ENCODE peak calls at places on chromosomes 12 and 14, in ten cellular contexts. S, F, O, U, D, V, I, N, B and L are unnamed samples.

GRCh38 chr12:101781834-101782543 is 42.7 kb upstream of the SYCP3 start:
- DNase-seq in N (no peak), I (no peak), S (no peak), O (no peak), U (no peak), B (no peak), D (no peak), F (no peak), V (no peak), L (no peak)

GRCh38 chr14:85572021-85572420 is 42.1 kb downstream of the FLRT2 start:
- DNase-seq in N (no peak), F (no peak), U (no peak), S (no peak), O (no peak), D (no peak), V (no peak), B (no peak), I (no peak), L (no peak)

GRCh38 chr12:53992377-53992776 is 7.4 kb downstream of the HOXC10 start:
- DNase-seq in F (no peak), B (no peak), I (no peak), D (no peak), O (no peak), N (no peak), S (no peak), V (no peak), U (no peak), L (no peak)

GRCh38 chr14:67510121-67510520 is 21.6 kb upstream of the TMEM229B start:
- DNase-seq in N (no peak), I (no peak), B (no peak), F (no peak), S (no peak), U (no peak), O (no peak), V (no peak), D (no peak), L (no peak)

GRCh38 chr14:55641290-55641689 is 61.3 kb downstream of the KTN1 start:
- DNase-seq in U (no peak), O (no peak), B (no peak), I (no peak), F (no peak), D (no peak), N (no peak), V (no peak), S (no peak), L (no peak)

GRCh38 chr12:98002887-98003493 is 512.4 kb upstream of the TMPO start:
- DNase-seq in U (peak), D (no peak), V (no peak), F (peak), S (peak), N (peak), O (no peak), B (no peak), I (peak), L (no peak)

GRCh38 chr14:68819260-68819691 is 26.4 kb upstream of the ZFP36L1 start:
- DNase-seq in O (peak), I (peak), D (no peak), N (no peak), V (no peak), U (no peak), B (no peak), S (no peak), F (no peak), L (no peak)

GRCh38 chr14:89443002-89443660 is 26.1 kb upstream of the FOXN3 start:
- DNase-seq in B (no peak), O (no peak), I (no peak), F (peak), U (no peak), S (no peak), N (no peak), V (no peak), D (no peak), L (no peak)

GRCh38 chr12:4607056-4607455 is 41.8 kb downstream of the AKAP3 start:
- DNase-seq in V (no peak), F (no peak), N (no peak), S (no peak), D (no peak), I (no peak), O (no peak), U (no peak), B (no peak), L (no peak)

GRCh38 chr12:62533755-62534107 is 67.1 kb downstream of the MON2 start:
- DNase-seq in D (no peak), F (no peak), S (no peak), O (no peak), N (no peak), U (no peak), I (no peak), V (no peak), B (no peak), L (no peak)

GRCh38 chr14:98325761-98326160 is 946.2 kb downstream of the BCL11B start:
- DNase-seq in F (no peak), N (no peak), U (no peak), I (peak), O (no peak), S (no peak), D (no peak), B (no peak), V (no peak), L (no peak)

GRCh38 chr14:36676236-36676635 is 14.6 kb downstream of the PAX9 start:
- DNase-seq in V (no peak), N (no peak), F (no peak), D (no peak), O (no peak), U (no peak), B (no peak), S (no peak), I (no peak), L (no peak)

GRCh38 chr12:82174936-82175335 is 183.3 kb downstream of the CCDC59 start:
- DNase-seq in B (no peak), U (no peak), N (no peak), S (no peak), F (peak), I (no peak), D (no peak), O (no peak), V (no peak), L (no peak)

GRCh38 chr14:104851896-104852663 is 13.0 kb upstream of the CEP170B start:
- DNase-seq in N (no peak), D (no peak), F (no peak), B (no peak), I (no peak), V (no peak), S (no peak), U (no peak), O (peak), L (peak)

GRCh38 chr12:11743333-11743732 is 93.9 kb downstream of the ETV6 start:
- DNase-seq in I (no peak), N (no peak), F (no peak), O (no peak), B (no peak), V (no peak), U (no peak), S (no peak), D (no peak), L (no peak)

GRCh38 chr12:105226219-105226618 is 9.8 kb downstream of the APPL2 start:
- DNase-seq in O (no peak), V (no peak), I (no peak), S (no peak), N (peak), U (no peak), B (no peak), D (no peak), F (no peak), L (no peak)

GRCh38 chr14:35046751-35047536 is 872 bp downstream of the FAM177A1 start:
- DNase-seq in D (no peak), S (no peak), N (peak), B (no peak), I (peak), V (no peak), O (no peak), U (no peak), F (peak), L (no peak)

GRCh38 chr14:55500219-55500701 is 59.8 kb upstream of the TBPL2 start:
- DNase-seq in S (no peak), U (no peak), B (no peak), D (no peak), O (no peak), N (no peak), V (no peak), F (no peak), I (no peak), L (no peak)

GRCh38 chr12:15244341-15244740 is 23.1 kb upstream of the RERG start:
- DNase-seq in U (no peak), D (no peak), O (no peak), V (no peak), I (no peak), B (no peak), S (no peak), F (no peak), N (no peak), L (no peak)

GRCh38 chr14:99239661-99240092 is 32.3 kb downstream of the BCL11B start:
- DNase-seq in S (no peak), O (peak), N (no peak), B (no peak), I (no peak), F (no peak), V (no peak), U (no peak), D (no peak), L (no peak)

GRCh38 chr12:132173135-132174014 is 29.1 kb downstream of the NOC4L start:
- DNase-seq in I (no peak), D (no peak), B (no peak), U (no peak), N (no peak), V (no peak), S (no peak), O (no peak), F (no peak), L (peak)

GRCh38 chr12:1473418-1473817 is 121.0 kb downstream of the FBXL14 start:
- DNase-seq in B (no peak), S (no peak), O (no peak), U (no peak), I (no peak), V (no peak), N (no peak), F (no peak), D (peak), L (peak)

GRCh38 chr12:113591480-113591971 is 119.9 kb upstream of the LHX5 start:
- DNase-seq in N (no peak), U (no peak), D (no peak), B (no peak), I (no peak), V (peak), F (peak), S (no peak), O (no peak), L (peak)

GRCh38 chr12:27272375-27273028 is 28.4 kb downstream of the STK38L start:
- DNase-seq in U (no peak), I (no peak), D (no peak), F (peak), N (no peak), S (no peak), B (no peak), O (no peak), V (no peak), L (no peak)

GRCh38 chr12:119444462-119445044 is 110.0 kb downstream of the CCDC60 start:
- DNase-seq in D (no peak), V (peak), S (peak), O (peak), N (peak), I (peak), B (peak), U (peak), F (peak), L (no peak)

GRCh38 chr12:122028165-122028591 is 6.5 kb downstream of the BCL7A start:
- DNase-seq in O (no peak), S (no peak), D (no peak), V (no peak), N (peak), B (no peak), I (no peak), U (no peak), F (no peak), L (no peak)

GRCh38 chr12:574475-575128 is 88.6 kb downstream of the NINJ2 start:
- DNase-seq in B (no peak), S (no peak), F (no peak), O (peak), D (no peak), V (no peak), U (no peak), N (no peak), I (no peak), L (no peak)

GRCh38 chr14:32358781-32359180 is 29.7 kb downstream of the AKAP6 start:
- DNase-seq in O (no peak), V (no peak), I (no peak), N (no peak), D (no peak), B (no peak), S (no peak), U (no peak), F (no peak), L (no peak)

GRCh38 chr14:31340297-31341063 is 79.9 kb downstream of the HEATR5A start:
- DNase-seq in N (no peak), O (no peak), U (no peak), F (no peak), V (no peak), S (no peak), I (no peak), D (no peak), B (no peak), L (no peak)

GRCh38 chr14:96104469-96105057 is 65.4 kb downstream of the C14orf132 start:
- DNase-seq in D (no peak), O (peak), I (peak), S (no peak), B (no peak), N (no peak), U (no peak), F (no peak), V (no peak), L (no peak)

GRCh38 chr14:96088131-96088880 is 49.1 kb downstream of the C14orf132 start:
- DNase-seq in N (no peak), I (no peak), F (no peak), S (no peak), B (no peak), D (no peak), O (peak), U (no peak), V (peak), L (peak)